ENCODE peak calls at places on chromosomes 12 and 14, in ten cellular contexts. W, A, B, Z, H, X, E, Y, S and N are unnamed samples.

GRCh38 chr12:65695077-65695865 is 129.0 kb upstream of the HMGA2 start:
- DNase-seq in E (no peak), W (peak), H (no peak), Y (peak), S (no peak), A (peak), Z (peak), X (no peak), B (no peak), N (no peak)

GRCh38 chr12:114440450-114441383 is 34.8 kb upstream of the TBX5 start:
- DNase-seq in H (no peak), Y (no peak), S (no peak), Z (no peak), A (no peak), B (no peak), E (no peak), X (no peak), W (no peak), N (peak)

GRCh38 chr12:125185740-125186470 is 120.7 kb downstream of the AACS start:
- DNase-seq in E (peak), Z (peak), Y (peak), B (peak), S (peak), X (peak), H (peak), A (peak), W (peak), N (peak)

GRCh38 chr12:46886541-46887041 is 60.8 kb upstream of the SLC38A4 start:
- DNase-seq in H (no peak), W (peak), A (peak), E (no peak), Z (no peak), B (no peak), S (no peak), Y (peak), X (no peak), N (no peak)

GRCh38 chr14:72123755-72124154 is 191.5 kb downstream of the RGS6 start:
- DNase-seq in H (no peak), W (no peak), S (no peak), X (no peak), A (no peak), Z (no peak), B (no peak), Y (no peak), E (no peak), N (no peak)

GRCh38 chr14:59931237-59931636 is 11.3 kb downstream of the LRRC9 start:
- DNase-seq in H (no peak), E (no peak), A (no peak), Z (no peak), B (no peak), S (no peak), Y (no peak), X (no peak), W (no peak), N (no peak)

GRCh38 chr14:91078095-91078737 is 17.8 kb upstream of the RPS6KA5 start:
- DNase-seq in S (no peak), X (no peak), W (no peak), Y (no peak), E (no peak), Z (no peak), A (no peak), B (no peak), H (no peak), N (no peak)

GRCh38 chr12:67909681-67910080 is 79.6 kb upstream of the IFNG-AS1 start:
- DNase-seq in H (no peak), S (no peak), E (no peak), X (no peak), Z (no peak), B (no peak), A (peak), Y (no peak), W (peak), N (no peak)

GRCh38 chr14:31229638-31230229 is 22.1 kb upstream of the HECTD1 start:
- DNase-seq in H (no peak), X (peak), B (no peak), Y (peak), S (peak), Z (peak), W (peak), A (peak), E (no peak), N (no peak)

GRCh38 chr14:32312010-32312331 is 17.1 kb upstream of the AKAP6 start:
- DNase-seq in B (no peak), Y (no peak), X (no peak), S (no peak), A (no peak), E (no peak), H (no peak), W (no peak), Z (no peak), N (no peak)

GRCh38 chr12:45671254-45671653 is 58.3 kb upstream of the ARID2 start:
- DNase-seq in Z (no peak), H (no peak), E (no peak), Y (peak), B (no peak), X (no peak), W (peak), S (no peak), A (peak), N (no peak)

GRCh38 chr12:113702796-113703195 is 231.1 kb upstream of the LHX5 start:
- DNase-seq in Y (no peak), A (no peak), H (no peak), B (no peak), W (no peak), E (no peak), X (no peak), S (no peak), Z (no peak), N (no peak)

GRCh38 chr14:78184151-78184550 is 14.0 kb downstream of the NRXN3 start:
- DNase-seq in A (no peak), B (no peak), W (no peak), H (no peak), S (no peak), E (no peak), Y (no peak), X (no peak), Z (no peak), N (no peak)

GRCh38 chr14:80428171-80428570 is 216.9 kb upstream of the DIO2 start:
- DNase-seq in H (no peak), S (no peak), E (no peak), B (no peak), X (no peak), Y (peak), W (peak), Z (no peak), A (no peak), N (no peak)

GRCh38 chr12:122865268-122866231 is 30.3 kb downstream of the HIP1R start:
- DNase-seq in Z (peak), S (peak), X (peak), A (no peak), B (no peak), E (no peak), W (no peak), H (no peak), Y (no peak), N (peak)

GRCh38 chr14:103019827-103020226 is 37.5 kb downstream of the CDC42BPB start:
- DNase-seq in S (peak), Z (no peak), Y (no peak), B (no peak), E (no peak), W (no peak), A (no peak), H (no peak), X (no peak), N (no peak)

GRCh38 chr12:121657305-121658008 is 12.0 kb downstream of the MORN3 start:
- DNase-seq in B (no peak), Z (no peak), S (no peak), Y (no peak), H (no peak), A (no peak), X (no peak), W (no peak), E (no peak), N (no peak)

GRCh38 chr14:76887196-76887595 is 61.0 kb downstream of the LRRC74A start:
- DNase-seq in A (no peak), S (no peak), E (no peak), X (no peak), H (no peak), Z (no peak), W (peak), B (no peak), Y (no peak), N (no peak)

GRCh38 chr12:28866296-28866695 is 282.8 kb upstream of the FAR2 start:
- DNase-seq in W (no peak), E (no peak), Z (no peak), Y (no peak), A (no peak), X (no peak), H (no peak), S (no peak), B (no peak), N (no peak)

GRCh38 chr14:24483604-24484252 is 24.3 kb downstream of the CMA1 start:
- DNase-seq in Y (no peak), Z (no peak), W (peak), H (no peak), X (no peak), A (peak), S (peak), E (no peak), B (no peak), N (no peak)

GRCh38 chr14:100779691-100780080 is 46.2 kb upstream of the MEG3 start:
- DNase-seq in E (no peak), Z (no peak), Y (no peak), X (no peak), B (no peak), W (no peak), S (no peak), A (no peak), H (no peak), N (no peak)

GRCh38 chr14:105091335-105092123 is 26.3 kb upstream of the GPR132 start:
- DNase-seq in S (no peak), E (peak), Y (no peak), H (peak), A (no peak), X (peak), Z (peak), B (no peak), W (no peak), N (no peak)

GRCh38 chr14:53865716-53866115 is 90.9 kb downstream of the BMP4 start:
- DNase-seq in S (no peak), A (no peak), B (no peak), W (no peak), X (no peak), Y (no peak), H (no peak), E (no peak), Z (no peak), N (no peak)

GRCh38 chr12:67068204-67068731 is 200.9 kb upstream of the CAND1 start:
- DNase-seq in X (no peak), W (no peak), S (no peak), B (peak), Y (no peak), Z (no peak), A (no peak), E (no peak), H (peak), N (peak)

GRCh38 chr14:98458702-98459101 is 813.3 kb downstream of the BCL11B start:
- DNase-seq in S (no peak), E (no peak), A (no peak), Z (no peak), X (no peak), B (no peak), Y (no peak), H (no peak), W (no peak), N (no peak)

GRCh38 chr12:123502163-123502562 is 31.4 kb downstream of the RILPL1 start:
- DNase-seq in X (no peak), H (no peak), B (no peak), Z (no peak), E (no peak), A (no peak), W (no peak), S (no peak), Y (no peak), N (no peak)

GRCh38 chr12:104782296-104782695 is 175.8 kb downstream of the SLC41A2 start:
- DNase-seq in W (no peak), Y (no peak), E (no peak), H (no peak), S (no peak), Z (no peak), B (no peak), A (no peak), X (no peak), N (no peak)

GRCh38 chr14:57834001-57834598 is 31.8 kb downstream of the SLC35F4 start:
- DNase-seq in X (no peak), A (no peak), E (no peak), S (no peak), B (no peak), Z (no peak), Y (peak), W (no peak), H (no peak), N (no peak)

GRCh38 chr12:132593938-132594358 is 16.4 kb downstream of the LRCOL1 start:
- DNase-seq in S (peak), H (peak), B (peak), X (peak), A (peak), W (peak), Y (peak), E (peak), Z (peak), N (peak)

GRCh38 chr14:102954081-102954789 is 31.8 kb downstream of the AMN start:
- DNase-seq in Y (no peak), X (no peak), W (no peak), E (no peak), H (no peak), B (no peak), Z (no peak), A (no peak), S (no peak), N (no peak)

GRCh38 chr14:99879401-99880295 is 86.4 kb downstream of the EML1 start:
- DNase-seq in E (no peak), W (peak), B (no peak), X (no peak), Z (no peak), Y (peak), S (no peak), H (no peak), A (no peak), N (no peak)

GRCh38 chr12:88578821-88579518 is 1.3 kb downstream of the KITLG start:
- DNase-seq in Z (peak), W (no peak), B (peak), E (no peak), S (peak), A (peak), X (no peak), Y (no peak), H (peak), N (peak)

GRCh38 chr12:88578274-88578673 is 2.0 kb downstream of the KITLG start:
- DNase-seq in A (peak), H (peak), B (peak), Z (no peak), Y (peak), W (no peak), X (no peak), E (no peak), S (no peak), N (no peak)

GRCh38 chr12:88579572-88579940 is 715 bp downstream of the KITLG start:
- DNase-seq in W (no peak), Y (peak), S (no peak), A (peak), H (peak), X (peak), Z (peak), B (peak), E (no peak), N (peak)

GRCh38 chr12:88577537-88577936 is 2.7 kb downstream of the KITLG start:
- DNase-seq in Y (peak), E (no peak), B (no peak), A (no peak), Z (no peak), S (no peak), H (no peak), X (no peak), W (no peak), N (no peak)

GRCh38 chr12:88579941-88580871 is at the start of gene KITLG:
- DNase-seq in B (peak), S (peak), X (peak), Z (peak), E (peak), H (peak), Y (peak), A (peak), W (peak), N (peak)
- TF ChIP-seq CTCF in B (no peak), S (no peak), X (peak), Z (peak), E (no peak), H (no peak), Y (peak), A (peak), W (peak), N (no peak)

GRCh38 chr12:56751712-56752598 is at the start of gene PRIM1:
- DNase-seq in S (peak), B (peak), W (peak), E (peak), Z (peak), A (peak), Y (peak), H (peak), X (peak), N (peak)
- TF ChIP-seq CTCF in S (no peak), B (peak), W (no peak), E (peak), Z (peak), A (peak), Y (no peak), H (no peak), X (peak), N (peak)

GRCh38 chr14:85702191-85702590 is 172.2 kb downstream of the FLRT2 start:
- DNase-seq in Z (no peak), A (no peak), S (no peak), B (no peak), E (no peak), Y (no peak), X (no peak), H (no peak), W (no peak), N (no peak)
- TF ChIP-seq CTCF in Z (no peak), A (no peak), S (no peak), B (no peak), E (no peak), Y (no peak), X (no peak), H (no peak), W (no peak), N (no peak)

DNA sequence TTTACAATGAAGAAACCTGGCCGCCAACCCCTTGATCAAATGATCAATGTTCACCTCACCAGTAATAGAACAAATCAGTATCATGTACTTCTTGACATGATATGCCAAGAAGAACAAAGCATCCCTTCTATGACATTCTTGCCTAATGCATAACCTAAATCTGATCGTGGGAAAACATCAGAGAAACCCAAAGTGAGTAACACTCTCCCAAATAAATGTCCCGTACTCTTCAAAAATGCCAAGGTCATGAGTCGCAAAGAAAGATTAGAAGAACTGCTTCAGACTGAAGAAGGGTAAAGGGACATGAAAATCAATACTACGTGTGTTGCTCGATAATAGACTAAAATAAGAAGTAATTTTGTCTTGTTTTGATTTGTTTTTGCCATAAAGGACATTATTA is 11.4 kb upstream of the SLC25A3 start:
- DNase-seq in A (peak), E (no peak), Y (no peak), W (peak), B (no peak), S (no peak), H (no peak), X (no peak), Z (no peak), N (no peak)
- TF ChIP-seq CTCF in A (no peak), E (no peak), Y (no peak), W (no peak), B (no peak), S (no peak), H (no peak), X (no peak), Z (no peak), N (no peak)